ENCODE peak calls at places on chromosomes 11 and 22, in four cellular contexts. One of them, this sample, is unnamed.

GRCh38 chr11:112580864-112581263 is 320.2 kb upstream of the PLET1 start:
- DNase-seq in CD8-positive, alpha-beta T cell: no peak
- DNase-seq in tibial artery: no peak
- DNase-seq in pancreas: no peak
- DNase-seq in this sample: no peak

GRCh38 chr11:10866893-10867331 is 9.1 kb upstream of the ZBED5 start:
- DNase-seq in CD8-positive, alpha-beta T cell: no peak
- DNase-seq in tibial artery: no peak
- DNase-seq in pancreas: no peak
- DNase-seq in this sample: no peak

GRCh38 chr11:77186302-77186701 is 58.3 kb downstream of the MYO7A start:
- DNase-seq in CD8-positive, alpha-beta T cell: no peak
- DNase-seq in tibial artery: no peak
- DNase-seq in pancreas: no peak
- DNase-seq in this sample: no peak

GRCh38 chr11:70397336-70397982 is 870 bp upstream of the CTTN start:
- DNase-seq in CD8-positive, alpha-beta T cell: no peak
- DNase-seq in tibial artery: no peak
- DNase-seq in pancreas: peak
- DNase-seq in this sample: no peak

GRCh38 chr11:73393479-73394415 is 17.5 kb downstream of the RELT start:
- DNase-seq in CD8-positive, alpha-beta T cell: peak
- DNase-seq in tibial artery: peak
- DNase-seq in pancreas: peak
- DNase-seq in this sample: peak

GRCh38 chr11:63961608-63962412 is 12.6 kb upstream of the COX8A start:
- DNase-seq in CD8-positive, alpha-beta T cell: no peak
- DNase-seq in tibial artery: no peak
- DNase-seq in pancreas: no peak
- DNase-seq in this sample: peak

GRCh38 chr11:117423046-117423575 is 95.5 kb downstream of the CEP164 start:
- DNase-seq in CD8-positive, alpha-beta T cell: no peak
- DNase-seq in tibial artery: no peak
- DNase-seq in pancreas: no peak
- DNase-seq in this sample: no peak

GRCh38 chr11:19418221-19418620 is 177.5 kb upstream of the E2F8 start:
- DNase-seq in CD8-positive, alpha-beta T cell: no peak
- DNase-seq in tibial artery: no peak
- DNase-seq in pancreas: no peak
- DNase-seq in this sample: no peak

GRCh38 chr22:20424937-20425587 is 12.6 kb downstream of the SCARF2 start:
- DNase-seq in CD8-positive, alpha-beta T cell: no peak
- DNase-seq in tibial artery: no peak
- DNase-seq in pancreas: no peak
- DNase-seq in this sample: no peak

GRCh38 chr22:35421121-35421520 is 21.2 kb downstream of the MCM5 start:
- DNase-seq in CD8-positive, alpha-beta T cell: no peak
- DNase-seq in tibial artery: no peak
- DNase-seq in pancreas: no peak
- DNase-seq in this sample: no peak

GRCh38 chr11:86230196-86230813 is 14.2 kb upstream of the EED start:
- DNase-seq in CD8-positive, alpha-beta T cell: no peak
- DNase-seq in tibial artery: no peak
- DNase-seq in pancreas: no peak
- DNase-seq in this sample: no peak

GRCh38 chr22:42799462-42800405 is 57.3 kb downstream of the ARFGAP3 start:
- DNase-seq in CD8-positive, alpha-beta T cell: no peak
- DNase-seq in tibial artery: no peak
- DNase-seq in pancreas: no peak
- DNase-seq in this sample: no peak

GRCh38 chr11:66157182-66157864 is 87.3 kb downstream of the PACS1 start:
- DNase-seq in CD8-positive, alpha-beta T cell: no peak
- DNase-seq in tibial artery: no peak
- DNase-seq in pancreas: no peak
- DNase-seq in this sample: no peak

GRCh38 chr22:19965771-19966709 is 24.4 kb upstream of the TXNRD2 start:
- DNase-seq in CD8-positive, alpha-beta T cell: no peak
- DNase-seq in tibial artery: no peak
- DNase-seq in pancreas: no peak
- DNase-seq in this sample: no peak

GRCh38 chr11:102780491-102780918 is at the start of gene MMP10:
- DNase-seq in CD8-positive, alpha-beta T cell: no peak
- DNase-seq in tibial artery: no peak
- DNase-seq in pancreas: no peak
- DNase-seq in this sample: no peak

GRCh38 chr22:27108425-27109114 is 451.2 kb downstream of the MIAT start:
- DNase-seq in CD8-positive, alpha-beta T cell: no peak
- DNase-seq in tibial artery: peak
- DNase-seq in pancreas: peak
- DNase-seq in this sample: no peak

GRCh38 chr11:1926156-1927031 is 6.9 kb downstream of the TNNT3 start:
- DNase-seq in CD8-positive, alpha-beta T cell: no peak
- DNase-seq in tibial artery: no peak
- DNase-seq in pancreas: no peak
- DNase-seq in this sample: no peak

GRCh38 chr22:41540365-41540764 is 3.9 kb downstream of the POLR3H start:
- DNase-seq in CD8-positive, alpha-beta T cell: no peak
- DNase-seq in tibial artery: no peak
- DNase-seq in pancreas: no peak
- DNase-seq in this sample: no peak

GRCh38 chr11:101862410-101863233 is 52.2 kb upstream of the CEP126 start:
- DNase-seq in CD8-positive, alpha-beta T cell: no peak
- DNase-seq in tibial artery: peak
- DNase-seq in pancreas: no peak
- DNase-seq in this sample: no peak

GRCh38 chr11:112693781-112694180 is 267.4 kb upstream of the NCAM1 start:
- DNase-seq in CD8-positive, alpha-beta T cell: no peak
- DNase-seq in tibial artery: no peak
- DNase-seq in pancreas: no peak
- DNase-seq in this sample: no peak

GRCh38 chr11:1224109-1224485 is 1.2 kb downstream of the MUC5B start:
- DNase-seq in CD8-positive, alpha-beta T cell: no peak
- DNase-seq in tibial artery: no peak
- DNase-seq in pancreas: no peak
- DNase-seq in this sample: no peak

GRCh38 chr11:21412652-21413383 is 743.4 kb downstream of the NELL1 start:
- DNase-seq in CD8-positive, alpha-beta T cell: no peak
- DNase-seq in tibial artery: no peak
- DNase-seq in pancreas: no peak
- DNase-seq in this sample: no peak

GRCh38 chr22:39567135-39567946 is 3.2 kb upstream of the CACNA1I start:
- DNase-seq in CD8-positive, alpha-beta T cell: peak
- DNase-seq in tibial artery: no peak
- DNase-seq in pancreas: no peak
- DNase-seq in this sample: no peak

GRCh38 chr11:123407124-123407995 is 22.7 kb upstream of the GRAMD1B start:
- DNase-seq in CD8-positive, alpha-beta T cell: peak
- DNase-seq in tibial artery: peak
- DNase-seq in pancreas: peak
- DNase-seq in this sample: peak

GRCh38 chr11:64070301-64070656 is 34.5 kb downstream of the FLRT1 start:
- DNase-seq in CD8-positive, alpha-beta T cell: no peak
- DNase-seq in tibial artery: no peak
- DNase-seq in pancreas: no peak
- DNase-seq in this sample: no peak

GRCh38 chr22:48894064-48894671 is 933.5 kb downstream of the BRD1 start:
- DNase-seq in CD8-positive, alpha-beta T cell: no peak
- DNase-seq in tibial artery: no peak
- DNase-seq in pancreas: no peak
- DNase-seq in this sample: no peak

GRCh38 chr11:299081-299891 is at the start of gene IFITM5:
- DNase-seq in CD8-positive, alpha-beta T cell: no peak
- DNase-seq in tibial artery: no peak
- DNase-seq in pancreas: no peak
- DNase-seq in this sample: no peak

GRCh38 chr22:49196046-49196511 is 631.6 kb downstream of the BRD1 start:
- DNase-seq in CD8-positive, alpha-beta T cell: no peak
- DNase-seq in tibial artery: no peak
- DNase-seq in pancreas: no peak
- DNase-seq in this sample: no peak

GRCh38 chr11:1302461-1303073 is 6.9 kb downstream of the TOLLIP start:
- DNase-seq in CD8-positive, alpha-beta T cell: no peak
- DNase-seq in tibial artery: no peak
- DNase-seq in pancreas: peak
- DNase-seq in this sample: peak

GRCh38 chr11:12199231-12199948 is 89.0 kb downstream of the MICAL2 start:
- DNase-seq in CD8-positive, alpha-beta T cell: no peak
- DNase-seq in tibial artery: no peak
- DNase-seq in pancreas: no peak
- DNase-seq in this sample: no peak

GRCh38 chr11:67630943-67631331 is 1.2 kb upstream of the NUDT8 start:
- DNase-seq in CD8-positive, alpha-beta T cell: no peak
- DNase-seq in tibial artery: no peak
- DNase-seq in pancreas: no peak
- DNase-seq in this sample: no peak
- TF ChIP-seq CTCF in CD8-positive, alpha-beta T cell: peak
- TF ChIP-seq CTCF in tibial artery: no peak
- TF ChIP-seq CTCF in pancreas: no peak
- TF ChIP-seq CTCF in this sample: no peak

DNA sequence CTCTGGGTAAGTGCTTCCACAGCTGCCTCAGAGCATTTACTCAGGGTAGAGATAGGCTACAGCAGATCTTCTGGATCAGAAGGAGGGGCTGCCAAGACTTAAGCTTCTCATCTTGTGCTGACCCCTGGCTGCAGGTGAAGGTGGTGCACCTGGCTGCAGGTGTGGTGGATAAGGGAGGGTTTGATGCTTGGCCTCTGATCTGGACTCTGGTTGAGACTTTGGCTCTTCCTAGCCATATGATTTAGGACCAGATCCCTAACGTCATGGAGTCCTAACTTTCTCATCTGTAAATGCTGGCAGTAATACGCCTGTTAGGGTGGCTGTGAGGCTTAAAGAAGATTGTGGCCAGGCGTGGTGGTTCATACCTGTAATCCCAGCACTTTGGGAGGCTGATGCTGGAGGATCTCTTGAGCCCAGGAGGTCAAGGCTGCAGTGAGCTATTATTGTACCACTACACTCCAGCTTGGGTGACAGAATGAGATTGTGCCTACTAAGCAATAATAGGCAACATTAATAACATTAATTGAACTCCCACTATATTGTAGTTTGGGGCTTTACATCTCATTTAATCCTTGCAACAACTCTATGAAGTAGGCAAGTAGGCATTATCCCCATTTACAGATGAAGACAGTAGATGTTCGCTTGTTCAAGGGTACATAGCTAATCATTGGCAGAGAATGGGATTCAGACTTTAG is 10.7 kb downstream of the DTX4 start:
- DNase-seq in CD8-positive, alpha-beta T cell: no peak
- DNase-seq in tibial artery: no peak
- DNase-seq in pancreas: peak
- DNase-seq in this sample: no peak
- TF ChIP-seq CTCF in CD8-positive, alpha-beta T cell: peak
- TF ChIP-seq CTCF in tibial artery: no peak
- TF ChIP-seq CTCF in pancreas: no peak
- TF ChIP-seq CTCF in this sample: peak

GRCh38 chr11:23556163-23556750 is 696.0 kb upstream of the CCDC179 start:
- DNase-seq in CD8-positive, alpha-beta T cell: no peak
- DNase-seq in tibial artery: no peak
- DNase-seq in pancreas: no peak
- DNase-seq in this sample: no peak

GRCh38 chr11:23555085-23555484 is 694.8 kb upstream of the CCDC179 start:
- DNase-seq in CD8-positive, alpha-beta T cell: no peak
- DNase-seq in tibial artery: no peak
- DNase-seq in pancreas: no peak
- DNase-seq in this sample: no peak

GRCh38 chr11:23554002-23554401 is 693.7 kb upstream of the CCDC179 start:
- DNase-seq in CD8-positive, alpha-beta T cell: no peak
- DNase-seq in tibial artery: no peak
- DNase-seq in pancreas: no peak
- DNase-seq in this sample: no peak
- TF ChIP-seq CTCF in CD8-positive, alpha-beta T cell: no peak
- TF ChIP-seq CTCF in tibial artery: no peak
- TF ChIP-seq CTCF in pancreas: no peak
- TF ChIP-seq CTCF in this sample: no peak

GRCh38 chr11:6475936-6476335 is 2.2 kb upstream of the TRIM3 start:
- DNase-seq in CD8-positive, alpha-beta T cell: no peak
- DNase-seq in tibial artery: no peak
- DNase-seq in pancreas: peak
- DNase-seq in this sample: no peak
- TF ChIP-seq CTCF in CD8-positive, alpha-beta T cell: no peak
- TF ChIP-seq CTCF in tibial artery: no peak
- TF ChIP-seq CTCF in pancreas: no peak
- TF ChIP-seq CTCF in this sample: no peak

DNA sequence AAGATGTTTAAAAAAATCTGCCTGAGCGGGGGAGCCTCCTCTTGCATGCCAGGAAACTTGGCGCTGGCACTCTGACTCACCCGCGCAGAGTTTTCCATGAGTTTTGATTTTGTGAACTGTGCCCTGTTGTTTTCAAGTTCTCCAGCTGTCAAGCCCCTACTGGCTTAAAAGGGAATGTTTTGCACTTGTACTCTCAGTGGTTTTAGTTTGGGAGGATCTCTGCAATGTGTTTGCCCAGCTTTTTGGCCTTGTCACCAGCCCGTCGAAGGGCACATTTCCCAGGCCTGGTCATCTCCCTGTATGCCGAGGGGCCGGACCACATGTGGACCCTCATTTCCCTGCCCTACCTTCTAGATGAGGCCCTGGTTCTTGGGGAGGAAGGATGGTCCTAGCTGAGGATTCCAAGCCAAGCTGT is 12.2 kb downstream of the MRGPRF start:
- DNase-seq in CD8-positive, alpha-beta T cell: no peak
- DNase-seq in tibial artery: peak
- DNase-seq in pancreas: no peak
- DNase-seq in this sample: no peak
- TF ChIP-seq CTCF in CD8-positive, alpha-beta T cell: no peak
- TF ChIP-seq CTCF in tibial artery: peak
- TF ChIP-seq CTCF in pancreas: no peak
- TF ChIP-seq CTCF in this sample: no peak

GRCh38 chr11:81963018-81963417 is 770.6 kb downstream of the FAM181B start:
- DNase-seq in CD8-positive, alpha-beta T cell: no peak
- DNase-seq in tibial artery: no peak
- DNase-seq in pancreas: no peak
- DNase-seq in this sample: no peak
- TF ChIP-seq CTCF in CD8-positive, alpha-beta T cell: no peak
- TF ChIP-seq CTCF in tibial artery: no peak
- TF ChIP-seq CTCF in pancreas: no peak
- TF ChIP-seq CTCF in this sample: no peak

This sample was measured in lung.